ENCODE peak calls at places on chromosomes 13 and 19, in four cellular contexts. One of them, this sample, is unnamed.

GRCh38 chr13:23378009-23378632 is 55.4 kb downstream of the SACS start:
- DNase-seq in cardiac muscle cell: no peak
- DNase-seq in CD4-positive, alpha-beta T cell: peak; percentile 16
- DNase-seq in lung: no peak
- DNase-seq in this sample: no peak

GRCh38 chr13:39881887-39882286 is 226.4 kb downstream of the COG6 start:
- DNase-seq in cardiac muscle cell: no peak
- DNase-seq in CD4-positive, alpha-beta T cell: no peak
- DNase-seq in lung: no peak
- DNase-seq in this sample: no peak

GRCh38 chr13:22461854-22462565 is 718.8 kb upstream of the SGCG start:
- DNase-seq in cardiac muscle cell: no peak
- DNase-seq in CD4-positive, alpha-beta T cell: no peak
- DNase-seq in lung: no peak
- DNase-seq in this sample: no peak

GRCh38 chr19:2461751-2462634 is 5.2 kb upstream of the LMNB2 start:
- DNase-seq in cardiac muscle cell: peak; percentile 48
- DNase-seq in CD4-positive, alpha-beta T cell: peak; percentile 49
- DNase-seq in lung: peak; percentile 57
- DNase-seq in this sample: peak; percentile 87

GRCh38 chr19:10763399-10763798 is 45.5 kb downstream of the DNM2 start:
- DNase-seq in cardiac muscle cell: no peak
- DNase-seq in CD4-positive, alpha-beta T cell: no peak
- DNase-seq in lung: no peak
- DNase-seq in this sample: no peak

GRCh38 chr13:27789495-27790303 is 2.6 kb upstream of the GSX1 start:
- DNase-seq in cardiac muscle cell: no peak
- DNase-seq in CD4-positive, alpha-beta T cell: no peak
- DNase-seq in lung: no peak
- DNase-seq in this sample: no peak

GRCh38 chr19:15138427-15138826 is 31.2 kb downstream of the SYDE1 start:
- DNase-seq in cardiac muscle cell: no peak
- DNase-seq in CD4-positive, alpha-beta T cell: no peak
- DNase-seq in lung: no peak
- DNase-seq in this sample: no peak

GRCh38 chr19:28519950-28520861 is 692.7 kb downstream of the UQCRFS1 start:
- DNase-seq in cardiac muscle cell: no peak
- DNase-seq in CD4-positive, alpha-beta T cell: no peak
- DNase-seq in lung: no peak
- DNase-seq in this sample: no peak

GRCh38 chr13:93670858-93671257 is 444.3 kb downstream of the GPC6 start:
- DNase-seq in cardiac muscle cell: no peak
- DNase-seq in CD4-positive, alpha-beta T cell: no peak
- DNase-seq in lung: no peak
- DNase-seq in this sample: no peak

GRCh38 chr13:45511310-45512147 is 46.8 kb downstream of the COG3 start:
- DNase-seq in cardiac muscle cell: peak; percentile 78
- DNase-seq in CD4-positive, alpha-beta T cell: no peak
- DNase-seq in lung: no peak
- DNase-seq in this sample: no peak

GRCh38 chr13:96020155-96020575 is 33.0 kb downstream of the UGGT2 start:
- DNase-seq in cardiac muscle cell: peak; percentile 74
- DNase-seq in CD4-positive, alpha-beta T cell: no peak
- DNase-seq in lung: no peak
- DNase-seq in this sample: no peak

GRCh38 chr19:36255316-36255715 is 40.4 kb downstream of the ZNF146 start:
- DNase-seq in cardiac muscle cell: no peak
- DNase-seq in CD4-positive, alpha-beta T cell: no peak
- DNase-seq in lung: no peak
- DNase-seq in this sample: no peak

GRCh38 chr13:111388851-111389500 is 68.5 kb downstream of the TEX29 start:
- DNase-seq in cardiac muscle cell: no peak
- DNase-seq in CD4-positive, alpha-beta T cell: peak; percentile 22
- DNase-seq in lung: no peak
- DNase-seq in this sample: no peak

GRCh38 chr19:11021760-11022144 is 60.9 kb downstream of the SMARCA4 start:
- DNase-seq in cardiac muscle cell: no peak
- DNase-seq in CD4-positive, alpha-beta T cell: no peak
- DNase-seq in lung: no peak
- DNase-seq in this sample: no peak

GRCh38 chr13:38670627-38671026 is 16.2 kb upstream of the FREM2 start:
- DNase-seq in cardiac muscle cell: no peak
- DNase-seq in CD4-positive, alpha-beta T cell: no peak
- DNase-seq in lung: no peak
- DNase-seq in this sample: no peak

GRCh38 chr13:105817011-105817410 is 718.5 kb downstream of the EFNB2 start:
- DNase-seq in cardiac muscle cell: no peak
- DNase-seq in CD4-positive, alpha-beta T cell: no peak
- DNase-seq in lung: no peak
- DNase-seq in this sample: no peak

GRCh38 chr19:29845576-29846176 is 33.9 kb downstream of the CCNE1 start:
- DNase-seq in cardiac muscle cell: peak; percentile 53
- DNase-seq in CD4-positive, alpha-beta T cell: no peak
- DNase-seq in lung: no peak
- DNase-seq in this sample: peak; percentile 58

GRCh38 chr19:31448221-31448657 is 99.0 kb upstream of the TSHZ3 start:
- DNase-seq in cardiac muscle cell: peak; percentile 3
- DNase-seq in CD4-positive, alpha-beta T cell: no peak
- DNase-seq in lung: peak; percentile 44
- DNase-seq in this sample: no peak

GRCh38 chr13:27194895-27195764 is 23.5 kb upstream of the USP12 start:
- DNase-seq in cardiac muscle cell: no peak
- DNase-seq in CD4-positive, alpha-beta T cell: no peak
- DNase-seq in lung: no peak
- DNase-seq in this sample: no peak

GRCh38 chr19:4889034-4889825 is 13.5 kb downstream of the ARRDC5 start:
- DNase-seq in cardiac muscle cell: no peak
- DNase-seq in CD4-positive, alpha-beta T cell: no peak
- DNase-seq in lung: no peak
- DNase-seq in this sample: no peak

GRCh38 chr19:15419413-15420025 is 731 bp upstream of the AKAP8L start:
- DNase-seq in cardiac muscle cell: no peak
- DNase-seq in CD4-positive, alpha-beta T cell: no peak
- DNase-seq in lung: no peak
- DNase-seq in this sample: no peak

GRCh38 chr13:51811046-51811445 is 7.1 kb upstream of the DHRS12 start:
- DNase-seq in cardiac muscle cell: no peak
- DNase-seq in CD4-positive, alpha-beta T cell: no peak
- DNase-seq in lung: no peak
- DNase-seq in this sample: no peak

GRCh38 chr13:51524312-51524711 is 60.0 kb upstream of the WDFY2 start:
- DNase-seq in cardiac muscle cell: no peak
- DNase-seq in CD4-positive, alpha-beta T cell: no peak
- DNase-seq in lung: no peak
- DNase-seq in this sample: no peak

GRCh38 chr13:109010912-109011311 is 381.5 kb downstream of the MYO16 start:
- DNase-seq in cardiac muscle cell: peak; percentile 22
- DNase-seq in CD4-positive, alpha-beta T cell: no peak
- DNase-seq in lung: no peak
- DNase-seq in this sample: no peak

GRCh38 chr19:48646192-48646911 is 365 bp upstream of the CA11 start:
- DNase-seq in cardiac muscle cell: peak; percentile 94
- DNase-seq in CD4-positive, alpha-beta T cell: peak; percentile 91
- DNase-seq in lung: peak; percentile 90
- DNase-seq in this sample: peak; percentile 95

GRCh38 chr13:37187611-37188010 is 82.1 kb upstream of the CSNK1A1L start:
- DNase-seq in cardiac muscle cell: no peak
- DNase-seq in CD4-positive, alpha-beta T cell: no peak
- DNase-seq in lung: no peak
- DNase-seq in this sample: no peak

GRCh38 chr13:40047322-40047771 is 391.9 kb downstream of the COG6 start:
- DNase-seq in cardiac muscle cell: no peak
- DNase-seq in CD4-positive, alpha-beta T cell: no peak
- DNase-seq in lung: no peak
- DNase-seq in this sample: no peak

GRCh38 chr13:113915786-113916329 is 52.0 kb upstream of the GAS6 start:
- DNase-seq in cardiac muscle cell: no peak
- DNase-seq in CD4-positive, alpha-beta T cell: no peak
- DNase-seq in lung: no peak
- DNase-seq in this sample: no peak

GRCh38 chr19:39941615-39942507 is 7.4 kb upstream of the FCGBP start:
- DNase-seq in cardiac muscle cell: no peak
- DNase-seq in CD4-positive, alpha-beta T cell: peak; percentile 14
- DNase-seq in lung: peak; percentile 28
- DNase-seq in this sample: no peak

GRCh38 chr19:1774999-1775772 is 21.9 kb downstream of the ONECUT3 start:
- DNase-seq in cardiac muscle cell: no peak
- DNase-seq in CD4-positive, alpha-beta T cell: no peak
- DNase-seq in lung: no peak
- DNase-seq in this sample: no peak

GRCh38 chr19:16001481-16002312 is 52.9 kb downstream of the OR10H4 start:
- DNase-seq in cardiac muscle cell: no peak
- DNase-seq in CD4-positive, alpha-beta T cell: peak; percentile 3
- DNase-seq in lung: no peak
- DNase-seq in this sample: no peak

GRCh38 chr19:961866-962620 is 22.1 kb upstream of the WDR18 start:
- DNase-seq in cardiac muscle cell: no peak
- DNase-seq in CD4-positive, alpha-beta T cell: no peak
- DNase-seq in lung: no peak
- DNase-seq in this sample: no peak

GRCh38 chr13:109900320-109900719 is 113.9 kb upstream of the IRS2 start:
- DNase-seq in cardiac muscle cell: no peak
- DNase-seq in CD4-positive, alpha-beta T cell: no peak
- DNase-seq in lung: no peak
- DNase-seq in this sample: no peak

GRCh38 chr13:48586591-48587103 is 53.8 kb upstream of the RCBTB2 start:
- DNase-seq in cardiac muscle cell: no peak
- DNase-seq in CD4-positive, alpha-beta T cell: no peak
- DNase-seq in lung: peak; percentile 33
- DNase-seq in this sample: peak; percentile 80

GRCh38 chr13:113537205-113537604 is 46.7 kb upstream of the DCUN1D2 start:
- DNase-seq in cardiac muscle cell: no peak
- DNase-seq in CD4-positive, alpha-beta T cell: no peak
- DNase-seq in lung: no peak
- DNase-seq in this sample: no peak

GRCh38 chr19:28966737-28967401 is 246.1 kb downstream of the UQCRFS1 start:
- DNase-seq in cardiac muscle cell: no peak
- DNase-seq in CD4-positive, alpha-beta T cell: no peak
- DNase-seq in lung: no peak
- DNase-seq in this sample: no peak

GRCh38 chr13:99606322-99607089 is 105.2 kb downstream of the TM9SF2 start:
- DNase-seq in cardiac muscle cell: peak; percentile 91
- DNase-seq in CD4-positive, alpha-beta T cell: peak; percentile 88
- DNase-seq in lung: peak; percentile 91
- DNase-seq in this sample: peak; percentile 98
- H3K27ac ChIP-seq in cardiac muscle cell: peak within 1 kb of the TSS; percentile 47
- H3K27ac ChIP-seq in CD4-positive, alpha-beta T cell: peak within 1 kb of the TSS; percentile 83
- H3K27ac ChIP-seq in lung: peak within 1 kb of the TSS; percentile 92
- H3K27ac ChIP-seq in this sample: no peak within 1 kb of the TSS

GRCh38 chr19:46732172-46732938 is 13.5 kb upstream of the FKRP start:
- DNase-seq in cardiac muscle cell: no peak
- DNase-seq in CD4-positive, alpha-beta T cell: no peak
- DNase-seq in lung: no peak
- DNase-seq in this sample: no peak
- H3K27ac ChIP-seq in cardiac muscle cell: no peak overlapping the region
- H3K27ac ChIP-seq in CD4-positive, alpha-beta T cell: no peak overlapping the region
- H3K27ac ChIP-seq in lung: no peak overlapping the region
- H3K27ac ChIP-seq in this sample: no peak overlapping the region

DNA sequence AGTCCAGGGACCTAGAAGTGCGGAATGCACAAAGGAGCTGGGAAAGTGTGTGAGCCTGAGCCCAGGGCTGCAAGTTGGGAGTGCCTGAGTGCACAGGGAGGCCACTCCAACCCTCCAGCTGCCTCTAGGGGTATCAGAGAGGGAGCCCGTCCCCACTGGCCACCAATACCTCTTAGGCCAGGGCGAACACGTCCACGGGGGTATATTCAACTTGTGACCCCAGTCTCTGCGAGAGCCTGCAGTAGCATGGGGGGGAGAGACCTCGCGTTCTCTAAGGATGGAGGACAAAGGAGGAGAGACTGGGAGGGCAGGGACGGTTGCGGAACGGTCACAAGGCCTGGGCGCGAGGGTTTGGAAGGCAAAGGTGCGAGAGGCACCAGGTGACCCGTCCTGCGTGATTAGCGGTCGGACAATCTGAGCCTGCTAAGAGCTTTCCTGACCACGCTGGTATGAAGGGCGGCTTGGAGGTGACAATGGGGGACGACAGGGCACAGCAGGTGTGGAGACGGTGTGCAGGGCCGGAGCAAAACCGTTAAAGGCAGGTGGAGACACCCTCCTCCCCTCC is 676 bp downstream of the CD320 start:
- DNase-seq in cardiac muscle cell: no peak
- DNase-seq in CD4-positive, alpha-beta T cell: no peak
- DNase-seq in lung: no peak
- DNase-seq in this sample: peak; percentile 44
- H3K27ac ChIP-seq in cardiac muscle cell: peak overlapping the region; percentile 89
- H3K27ac ChIP-seq in CD4-positive, alpha-beta T cell: peak overlapping the region; percentile 72
- H3K27ac ChIP-seq in lung: no peak overlapping the region
- H3K27ac ChIP-seq in this sample: peak overlapping the region; percentile 6

GRCh38 chr13:30802953-30803478 is 67.7 kb downstream of the ALOX5AP start:
- DNase-seq in cardiac muscle cell: peak; percentile 85
- DNase-seq in CD4-positive, alpha-beta T cell: peak; percentile 75
- DNase-seq in lung: peak; percentile 88
- DNase-seq in this sample: peak; percentile 92
- H3K27ac ChIP-seq in cardiac muscle cell: no peak overlapping the region
- H3K27ac ChIP-seq in CD4-positive, alpha-beta T cell: no peak overlapping the region
- H3K27ac ChIP-seq in lung: no peak overlapping the region
- H3K27ac ChIP-seq in this sample: no peak overlapping the region

DNA sequence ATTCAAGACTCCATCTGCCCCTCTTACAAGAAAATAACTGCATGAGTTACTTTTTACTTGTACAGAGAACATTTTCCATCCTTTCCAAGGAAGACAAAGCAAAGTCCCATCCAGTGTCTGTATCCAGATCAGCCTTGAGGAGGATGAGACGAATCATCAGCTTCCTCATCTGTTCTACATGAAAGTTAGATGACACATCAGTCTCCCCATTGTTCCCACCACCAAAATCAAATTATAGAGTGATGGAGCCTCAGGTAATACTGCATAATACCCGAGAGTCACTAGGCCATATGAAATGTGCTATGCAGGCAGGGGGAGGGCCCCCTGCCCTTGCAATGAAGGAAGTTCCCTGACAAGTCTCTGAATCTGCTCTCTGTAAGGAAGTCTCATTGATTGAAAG is 1244.6 kb upstream of the SLC10A2 start:
- DNase-seq in cardiac muscle cell: no peak
- DNase-seq in CD4-positive, alpha-beta T cell: no peak
- DNase-seq in lung: no peak
- DNase-seq in this sample: no peak
- H3K27ac ChIP-seq in cardiac muscle cell: no peak overlapping the region
- H3K27ac ChIP-seq in CD4-positive, alpha-beta T cell: no peak overlapping the region
- H3K27ac ChIP-seq in lung: no peak overlapping the region
- H3K27ac ChIP-seq in this sample: no peak overlapping the region

GRCh38 chr19:7194566-7194965 is 99.6 kb downstream of the INSR start:
- DNase-seq in cardiac muscle cell: no peak
- DNase-seq in CD4-positive, alpha-beta T cell: no peak
- DNase-seq in lung: no peak
- DNase-seq in this sample: no peak
- H3K27ac ChIP-seq in cardiac muscle cell: no peak overlapping the region
- H3K27ac ChIP-seq in CD4-positive, alpha-beta T cell: no peak overlapping the region
- H3K27ac ChIP-seq in lung: no peak overlapping the region
- H3K27ac ChIP-seq in this sample: no peak overlapping the region

GRCh38 chr13:46605089-46605488 is 52.1 kb downstream of the LRCH1 start:
- DNase-seq in cardiac muscle cell: no peak
- DNase-seq in CD4-positive, alpha-beta T cell: no peak
- DNase-seq in lung: no peak
- DNase-seq in this sample: no peak
- H3K27ac ChIP-seq in cardiac muscle cell: peak overlapping the region; percentile 1
- H3K27ac ChIP-seq in CD4-positive, alpha-beta T cell: no peak overlapping the region
- H3K27ac ChIP-seq in lung: peak overlapping the region; percentile 49
- H3K27ac ChIP-seq in this sample: no peak overlapping the region